ENCODE peak calls at places on chromosomes 7 and 10, in four cellular contexts. V is GM23338; N is CD8-positive, alpha-beta T cell; A is transverse colon. Z is an unnamed sample. For H3K4me1, the result is how much of the 10 kb centered on the place peaks cover.

GRCh38 chr7:14418633-14419032 is 429.2 kb upstream of the ETV1 start:
- DNase-seq in N (no peak), A (no peak), V (no peak), Z (no peak)

GRCh38 chr7:114923403-114923713 is 1.5 kb downstream of the MDFIC start:
- DNase-seq in V (no peak), N (no peak), A (no peak), Z (no peak)

GRCh38 chr10:122469848-122470247 is 8.5 kb downstream of the HTRA1 start:
- DNase-seq in A (no peak), V (no peak), N (no peak), Z (no peak)

GRCh38 chr7:49187543-49188268 is 263.4 kb downstream of the CDC14C start:
- DNase-seq in N (no peak), A (no peak), V (peak), Z (peak)

GRCh38 chr7:100044719-100045118 is 4.9 kb upstream of the ZSCAN21 start:
- DNase-seq in N (no peak), A (peak), V (no peak), Z (no peak)

GRCh38 chr7:141074162-141074989 is 512 bp downstream of the TMEM178B start:
- DNase-seq in V (peak), A (no peak), N (no peak), Z (no peak)

GRCh38 chr10:72226418-72227027 is 10.4 kb upstream of the ASCC1 start:
- DNase-seq in A (no peak), V (no peak), N (no peak), Z (no peak)

GRCh38 chr7:117010375-117011133 is 57.3 kb downstream of the ST7 start:
- DNase-seq in N (no peak), A (no peak), V (no peak), Z (no peak)

GRCh38 chr7:69893915-69894314 is 295.6 kb downstream of the AUTS2 start:
- DNase-seq in N (no peak), V (peak), A (no peak), Z (no peak)

GRCh38 chr7:139023076-139023475 is 12.8 kb downstream of the ZC3HAV1L start:
- DNase-seq in N (no peak), A (no peak), V (no peak), Z (no peak)

GRCh38 chr10:113576853-113577252 is 24.0 kb downstream of the HABP2 start:
- DNase-seq in V (peak), N (no peak), A (no peak), Z (no peak)

GRCh38 chr7:26515462-26515861 is 223.8 kb downstream of the SNX10 start:
- DNase-seq in A (peak), N (no peak), V (no peak), Z (no peak)

GRCh38 chr10:36888925-36889573 is 236.3 kb upstream of the ANKRD30A start:
- DNase-seq in A (peak), N (peak), V (peak), Z (peak)

GRCh38 chr7:41756783-41757182 is 53.9 kb upstream of the INHBA start:
- DNase-seq in V (no peak), N (no peak), A (no peak), Z (no peak)

GRCh38 chr10:29479081-29479917 is 155.5 kb downstream of the SVIL start:
- DNase-seq in V (no peak), A (no peak), N (no peak), Z (no peak)

GRCh38 chr7:1564603-1565022 is 5.2 kb downstream of the PSMG3 start:
- DNase-seq in V (no peak), A (no peak), N (no peak), Z (no peak)

GRCh38 chr10:95423327-95424005 is 132.7 kb upstream of the PDLIM1 start:
- DNase-seq in N (no peak), A (no peak), V (no peak), Z (no peak)

GRCh38 chr10:132193907-132194552 is 7.3 kb downstream of the DPYSL4 start:
- DNase-seq in V (no peak), N (peak), A (no peak), Z (no peak)

GRCh38 chr7:34748244-34749039 is 90.4 kb downstream of the NPSR1 start:
- DNase-seq in A (peak), N (no peak), V (peak), Z (no peak)

GRCh38 chr7:82455295-82455694 is 11.7 kb upstream of the CACNA2D1 start:
- DNase-seq in N (no peak), V (no peak), A (no peak), Z (no peak)

GRCh38 chr7:155780884-155781283 is 31.4 kb downstream of the SHH start:
- DNase-seq in N (no peak), A (no peak), V (no peak), Z (no peak)

GRCh38 chr7:44323381-44324203 is 1.8 kb downstream of the CAMK2B start:
- DNase-seq in N (no peak), A (no peak), V (no peak), Z (no peak)

GRCh38 chr10:85594239-85594638 is 772.4 kb downstream of the GRID1 start:
- DNase-seq in N (no peak), A (no peak), V (peak), Z (no peak)

GRCh38 chr7:50727711-50728110 is 55.0 kb downstream of the GRB10 start:
- DNase-seq in N (no peak), A (no peak), V (no peak), Z (no peak)
- H3K4me1 ChIP-seq in N (under half), A (under half), V (under half), Z (under half)

DNA sequence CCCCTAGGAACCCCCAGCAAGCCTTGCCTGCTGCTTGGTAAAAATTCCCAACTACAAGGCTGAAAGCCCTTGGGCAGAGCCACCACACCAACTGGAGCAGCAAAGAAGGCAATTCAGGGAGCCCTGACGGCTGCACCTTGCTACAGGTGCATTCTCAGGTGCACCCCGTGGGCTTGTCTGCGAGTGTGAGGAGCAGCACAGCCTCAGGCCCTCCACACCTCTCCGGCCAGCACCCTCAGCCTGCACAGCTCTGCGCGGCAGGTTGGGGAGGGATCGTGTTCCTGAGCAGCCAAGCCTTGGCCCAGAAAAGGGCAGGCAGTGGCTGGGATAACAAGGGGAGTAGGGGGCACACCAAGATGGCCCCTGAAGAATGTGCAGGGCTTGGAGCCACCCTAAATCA is 104.1 kb downstream of the FAM53B start:
- DNase-seq in N (no peak), V (no peak), A (no peak), Z (no peak)
- H3K4me1 ChIP-seq in N (half or more), V (under half), A (under half), Z (under half)

DNA sequence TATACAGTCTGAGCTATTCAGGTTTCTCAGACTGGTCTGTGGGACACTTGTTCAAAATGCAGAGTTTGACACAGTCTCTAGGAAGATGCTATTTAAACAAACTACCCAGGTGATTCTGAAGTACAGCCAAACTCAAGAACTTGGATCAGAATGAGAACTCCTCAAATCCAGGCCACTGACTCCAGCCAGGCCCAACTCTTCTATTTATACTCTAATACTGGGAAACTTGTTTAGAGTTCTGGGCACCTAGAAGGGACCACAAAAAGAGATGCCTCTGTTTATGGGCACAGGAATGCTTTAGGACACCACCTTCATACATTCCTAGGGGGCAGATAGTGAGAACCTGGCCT is 40.1 kb upstream of the ADD3 start:
- DNase-seq in V (no peak), A (no peak), N (no peak), Z (no peak)
- H3K4me1 ChIP-seq in V (under half), A (under half), N (under half), Z (under half)

DNA sequence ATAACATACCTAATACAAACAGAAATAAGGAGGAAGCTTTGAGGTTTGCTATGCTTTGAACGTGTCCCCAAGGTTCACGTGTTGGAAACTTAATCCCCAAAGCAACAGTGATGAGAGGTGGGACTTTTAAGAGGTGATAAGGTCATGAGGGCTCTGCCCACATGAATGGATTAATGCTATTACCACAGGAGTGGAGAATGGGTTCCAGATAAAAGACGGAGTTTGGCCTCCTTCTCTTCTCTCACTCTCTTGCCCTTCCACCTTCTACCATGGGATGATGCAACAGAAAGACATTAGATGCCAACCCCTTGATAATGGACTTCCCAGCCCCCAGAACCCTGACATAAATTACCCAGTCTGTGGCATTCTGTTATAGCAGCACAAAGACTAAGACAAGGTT is 9.6 kb downstream of the ITGB1 start:
- DNase-seq in V (no peak), N (no peak), A (no peak), Z (no peak)
- H3K4me1 ChIP-seq in V (half or more), N (under half), A (half or more), Z (under half)

DNA sequence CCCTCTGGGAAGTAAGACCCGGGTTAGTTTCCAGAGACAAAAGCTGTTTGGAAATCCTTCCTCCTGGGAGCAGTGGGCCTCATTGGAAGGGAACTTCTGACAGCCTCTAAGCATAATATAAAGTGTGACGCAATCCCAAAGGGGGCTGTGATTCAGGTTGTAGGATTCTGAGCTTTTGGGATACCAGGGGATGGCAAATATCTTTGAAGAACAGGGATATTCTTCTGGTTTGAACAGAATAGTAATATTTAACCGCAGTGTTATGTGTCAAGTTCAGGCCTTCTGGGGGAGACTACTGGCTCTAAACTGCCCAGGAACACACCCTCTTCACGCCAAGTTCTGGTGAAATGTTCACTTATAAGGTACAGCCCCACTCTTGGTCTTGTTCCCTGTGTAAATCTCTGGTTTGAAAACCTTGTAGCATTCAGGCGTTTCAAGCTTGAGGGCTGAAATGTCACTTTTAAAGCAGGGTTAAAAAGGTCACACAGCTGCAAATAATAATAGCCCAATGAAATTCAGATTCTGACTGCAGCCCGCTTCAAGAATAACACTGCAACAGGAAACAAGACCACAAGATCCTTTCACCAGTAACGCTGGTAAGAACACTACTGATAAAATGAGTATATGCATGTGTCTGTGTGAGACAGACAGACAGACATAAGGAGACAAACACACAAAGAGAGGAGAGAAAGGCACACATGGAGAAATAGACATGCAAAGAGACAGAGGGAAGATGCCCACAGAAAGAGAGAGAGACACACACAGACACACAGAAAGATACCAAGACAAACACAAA is 69.0 kb downstream of the CREB5 start:
- DNase-seq in V (peak), N (no peak), A (no peak), Z (no peak)
- H3K4me1 ChIP-seq in V (under half), N (under half), A (under half), Z (under half)

GRCh38 chr10:48605264-48605615 is 367 bp upstream of the ARHGAP22 start:
- DNase-seq in N (no peak), V (no peak), A (no peak), Z (no peak)
- H3K4me1 ChIP-seq in N (under half), V (under half), A (under half), Z (under half)

GRCh38 chr10:5647507-5648240 is 18.7 kb downstream of the ASB13 start:
- DNase-seq in V (no peak), A (no peak), N (no peak), Z (no peak)
- H3K4me1 ChIP-seq in V (under half), A (under half), N (under half), Z (under half)

Z was measured in iPS DF 6.9.